ENCODE peak calls at places on chromosome 14, in eight cellular contexts. One of them, this sample, is unnamed. For H3K4me1 and H3K27me3, the result is how much of the 10 kb centered on the place peaks cover.

GRCh38 chr14:102096569-102097188 is 9.8 kb upstream of the HSP90AA1 start:
- DNase-seq in mesenchymal stem cell: peak
- DNase-seq in esophagus squamous epithelium: no peak
- DNase-seq in heart left ventricle: peak
- DNase-seq in transverse colon: peak
- DNase-seq in aorta: peak
- DNase-seq in DND-41: peak
- DNase-seq in naive thymus-derived CD4-positive, alpha-beta T cell: peak
- DNase-seq in this sample: peak

GRCh38 chr14:94025720-94026119 is 420 bp upstream of the OTUB2 start:
- DNase-seq in transverse colon: no peak
- DNase-seq in esophagus squamous epithelium: no peak
- DNase-seq in aorta: no peak
- DNase-seq in heart left ventricle: no peak
- DNase-seq in DND-41: no peak
- DNase-seq in mesenchymal stem cell: no peak
- DNase-seq in naive thymus-derived CD4-positive, alpha-beta T cell: no peak
- DNase-seq in this sample: no peak

GRCh38 chr14:47917344-47917954 is 242.0 kb upstream of the MDGA2 start:
- DNase-seq in DND-41: no peak
- DNase-seq in aorta: no peak
- DNase-seq in mesenchymal stem cell: peak
- DNase-seq in naive thymus-derived CD4-positive, alpha-beta T cell: no peak
- DNase-seq in heart left ventricle: no peak
- DNase-seq in esophagus squamous epithelium: no peak
- DNase-seq in transverse colon: no peak
- DNase-seq in this sample: no peak

GRCh38 chr14:36227344-36227743 is 50.8 kb upstream of the PTCSC3 start:
- DNase-seq in esophagus squamous epithelium: no peak
- DNase-seq in mesenchymal stem cell: no peak
- DNase-seq in transverse colon: no peak
- DNase-seq in naive thymus-derived CD4-positive, alpha-beta T cell: no peak
- DNase-seq in aorta: no peak
- DNase-seq in DND-41: no peak
- DNase-seq in heart left ventricle: no peak
- DNase-seq in this sample: no peak

GRCh38 chr14:29216316-29216715 is 449.7 kb downstream of the FOXG1 start:
- DNase-seq in heart left ventricle: no peak
- DNase-seq in DND-41: no peak
- DNase-seq in aorta: no peak
- DNase-seq in naive thymus-derived CD4-positive, alpha-beta T cell: no peak
- DNase-seq in esophagus squamous epithelium: no peak
- DNase-seq in transverse colon: no peak
- DNase-seq in mesenchymal stem cell: no peak
- DNase-seq in this sample: no peak

GRCh38 chr14:81336009-81336408 is 64.1 kb downstream of the STON2 start:
- DNase-seq in aorta: no peak
- DNase-seq in heart left ventricle: no peak
- DNase-seq in DND-41: no peak
- DNase-seq in transverse colon: no peak
- DNase-seq in mesenchymal stem cell: no peak
- DNase-seq in esophagus squamous epithelium: no peak
- DNase-seq in naive thymus-derived CD4-positive, alpha-beta T cell: no peak
- DNase-seq in this sample: no peak

GRCh38 chr14:80705241-80705980 is 236.1 kb downstream of the CEP128 start:
- DNase-seq in DND-41: no peak
- DNase-seq in aorta: no peak
- DNase-seq in heart left ventricle: no peak
- DNase-seq in esophagus squamous epithelium: no peak
- DNase-seq in transverse colon: no peak
- DNase-seq in naive thymus-derived CD4-positive, alpha-beta T cell: no peak
- DNase-seq in mesenchymal stem cell: no peak
- DNase-seq in this sample: no peak

GRCh38 chr14:56273151-56273550 is 154.9 kb downstream of the PELI2 start:
- DNase-seq in mesenchymal stem cell: peak
- DNase-seq in DND-41: no peak
- DNase-seq in aorta: no peak
- DNase-seq in naive thymus-derived CD4-positive, alpha-beta T cell: no peak
- DNase-seq in esophagus squamous epithelium: no peak
- DNase-seq in transverse colon: no peak
- DNase-seq in heart left ventricle: peak
- DNase-seq in this sample: no peak

GRCh38 chr14:61462566-61463195 is 141.3 kb downstream of the PRKCH start:
- DNase-seq in esophagus squamous epithelium: no peak
- DNase-seq in DND-41: no peak
- DNase-seq in transverse colon: no peak
- DNase-seq in heart left ventricle: no peak
- DNase-seq in aorta: no peak
- DNase-seq in mesenchymal stem cell: peak
- DNase-seq in naive thymus-derived CD4-positive, alpha-beta T cell: no peak
- DNase-seq in this sample: no peak

GRCh38 chr14:80364274-80364673 is 153.0 kb upstream of the DIO2 start:
- DNase-seq in naive thymus-derived CD4-positive, alpha-beta T cell: no peak
- DNase-seq in DND-41: no peak
- DNase-seq in transverse colon: no peak
- DNase-seq in heart left ventricle: no peak
- DNase-seq in esophagus squamous epithelium: no peak
- DNase-seq in mesenchymal stem cell: peak
- DNase-seq in aorta: no peak
- DNase-seq in this sample: no peak

GRCh38 chr14:34930591-34931069 is 52.2 kb upstream of the SRP54 start:
- DNase-seq in aorta: no peak
- DNase-seq in naive thymus-derived CD4-positive, alpha-beta T cell: peak
- DNase-seq in esophagus squamous epithelium: no peak
- DNase-seq in mesenchymal stem cell: no peak
- DNase-seq in transverse colon: no peak
- DNase-seq in DND-41: no peak
- DNase-seq in heart left ventricle: no peak
- DNase-seq in this sample: peak

GRCh38 chr14:74160763-74161162 is 76.0 kb downstream of the LIN52 start:
- DNase-seq in aorta: no peak
- DNase-seq in esophagus squamous epithelium: no peak
- DNase-seq in mesenchymal stem cell: no peak
- DNase-seq in DND-41: no peak
- DNase-seq in heart left ventricle: no peak
- DNase-seq in transverse colon: no peak
- DNase-seq in naive thymus-derived CD4-positive, alpha-beta T cell: no peak
- DNase-seq in this sample: no peak

GRCh38 chr14:85688024-85688423 is 158.1 kb downstream of the FLRT2 start:
- DNase-seq in mesenchymal stem cell: peak
- DNase-seq in aorta: no peak
- DNase-seq in DND-41: no peak
- DNase-seq in naive thymus-derived CD4-positive, alpha-beta T cell: no peak
- DNase-seq in transverse colon: no peak
- DNase-seq in esophagus squamous epithelium: no peak
- DNase-seq in heart left ventricle: no peak
- DNase-seq in this sample: no peak

GRCh38 chr14:106840258-106840657 is 1313.9 kb downstream of the TMEM121 start:
- DNase-seq in esophagus squamous epithelium: no peak
- DNase-seq in aorta: no peak
- DNase-seq in DND-41: peak
- DNase-seq in naive thymus-derived CD4-positive, alpha-beta T cell: no peak
- DNase-seq in heart left ventricle: no peak
- DNase-seq in mesenchymal stem cell: no peak
- DNase-seq in transverse colon: no peak
- DNase-seq in this sample: peak

GRCh38 chr14:103141117-103141796 is 18.0 kb downstream of the TNFAIP2 start:
- DNase-seq in DND-41: peak
- DNase-seq in transverse colon: peak
- DNase-seq in esophagus squamous epithelium: no peak
- DNase-seq in naive thymus-derived CD4-positive, alpha-beta T cell: no peak
- DNase-seq in mesenchymal stem cell: no peak
- DNase-seq in heart left ventricle: no peak
- DNase-seq in aorta: no peak
- DNase-seq in this sample: no peak

GRCh38 chr14:95503365-95504134 is 12.9 kb downstream of the SYNE3 start:
- DNase-seq in DND-41: no peak
- DNase-seq in transverse colon: no peak
- DNase-seq in esophagus squamous epithelium: no peak
- DNase-seq in naive thymus-derived CD4-positive, alpha-beta T cell: no peak
- DNase-seq in mesenchymal stem cell: no peak
- DNase-seq in heart left ventricle: peak
- DNase-seq in aorta: peak
- DNase-seq in this sample: peak

DNA sequence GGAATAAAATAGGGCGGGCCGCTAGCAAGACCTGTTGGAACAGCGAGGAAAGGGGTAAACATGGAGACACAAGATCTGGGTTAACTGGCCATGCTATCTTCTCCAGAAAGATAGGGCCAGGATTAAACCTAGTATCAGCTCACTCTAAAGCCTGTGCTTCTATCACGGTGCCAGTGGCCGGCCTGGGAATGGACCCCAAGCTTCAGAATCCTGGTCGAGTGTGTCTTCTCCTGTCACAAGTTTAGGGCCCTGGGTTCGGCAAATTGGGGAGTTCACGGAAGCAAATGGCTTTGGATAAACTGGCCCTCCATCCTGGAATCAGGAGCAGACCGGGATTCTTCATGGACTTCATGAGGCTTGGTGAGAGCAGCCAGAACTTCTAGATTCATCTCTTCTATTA is 82.2 kb downstream of the LGMN start:
- DNase-seq in DND-41: no peak
- DNase-seq in mesenchymal stem cell: no peak
- DNase-seq in heart left ventricle: no peak
- DNase-seq in aorta: no peak
- DNase-seq in transverse colon: no peak
- DNase-seq in esophagus squamous epithelium: no peak
- DNase-seq in naive thymus-derived CD4-positive, alpha-beta T cell: no peak
- DNase-seq in this sample: no peak
- H3K4me3 ChIP-seq in DND-41: no peak
- H3K4me3 ChIP-seq in mesenchymal stem cell: no peak
- H3K4me3 ChIP-seq in heart left ventricle: no peak
- H3K4me3 ChIP-seq in aorta: no peak
- H3K4me3 ChIP-seq in transverse colon: no peak
- H3K4me3 ChIP-seq in esophagus squamous epithelium: no peak
- H3K4me3 ChIP-seq in naive thymus-derived CD4-positive, alpha-beta T cell: no peak
- H3K4me3 ChIP-seq in this sample: no peak

DNA sequence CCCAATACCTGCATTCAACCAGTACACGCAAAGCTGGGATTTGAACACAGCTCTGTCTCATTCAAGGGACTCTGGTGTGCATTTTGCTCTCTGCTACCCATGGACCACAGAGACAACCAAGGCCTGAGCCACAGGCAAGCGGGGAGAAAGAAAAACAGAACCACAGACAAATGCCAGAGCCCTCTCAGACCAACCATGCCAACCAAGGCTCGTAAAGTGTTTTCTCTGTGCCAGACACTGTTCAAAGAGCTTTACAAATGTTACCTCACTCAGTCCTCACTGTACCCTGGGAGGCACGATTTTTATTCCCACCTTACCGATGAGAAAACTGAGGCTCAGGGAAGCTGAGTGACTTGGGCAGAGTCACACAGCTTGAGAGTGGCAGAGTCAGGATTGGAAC is 32.4 kb upstream of the EML1 start:
- DNase-seq in naive thymus-derived CD4-positive, alpha-beta T cell: no peak
- DNase-seq in aorta: peak
- DNase-seq in transverse colon: no peak
- DNase-seq in heart left ventricle: no peak
- DNase-seq in DND-41: no peak
- DNase-seq in mesenchymal stem cell: no peak
- DNase-seq in esophagus squamous epithelium: no peak
- DNase-seq in this sample: no peak
- H3K4me1 ChIP-seq in naive thymus-derived CD4-positive, alpha-beta T cell: under half
- H3K4me1 ChIP-seq in aorta: under half
- H3K4me1 ChIP-seq in transverse colon: under half
- H3K4me1 ChIP-seq in heart left ventricle: under half
- H3K4me1 ChIP-seq in DND-41: under half
- H3K4me1 ChIP-seq in mesenchymal stem cell: under half
- H3K4me1 ChIP-seq in esophagus squamous epithelium: under half
- H3K4me1 ChIP-seq in this sample: under half

DNA sequence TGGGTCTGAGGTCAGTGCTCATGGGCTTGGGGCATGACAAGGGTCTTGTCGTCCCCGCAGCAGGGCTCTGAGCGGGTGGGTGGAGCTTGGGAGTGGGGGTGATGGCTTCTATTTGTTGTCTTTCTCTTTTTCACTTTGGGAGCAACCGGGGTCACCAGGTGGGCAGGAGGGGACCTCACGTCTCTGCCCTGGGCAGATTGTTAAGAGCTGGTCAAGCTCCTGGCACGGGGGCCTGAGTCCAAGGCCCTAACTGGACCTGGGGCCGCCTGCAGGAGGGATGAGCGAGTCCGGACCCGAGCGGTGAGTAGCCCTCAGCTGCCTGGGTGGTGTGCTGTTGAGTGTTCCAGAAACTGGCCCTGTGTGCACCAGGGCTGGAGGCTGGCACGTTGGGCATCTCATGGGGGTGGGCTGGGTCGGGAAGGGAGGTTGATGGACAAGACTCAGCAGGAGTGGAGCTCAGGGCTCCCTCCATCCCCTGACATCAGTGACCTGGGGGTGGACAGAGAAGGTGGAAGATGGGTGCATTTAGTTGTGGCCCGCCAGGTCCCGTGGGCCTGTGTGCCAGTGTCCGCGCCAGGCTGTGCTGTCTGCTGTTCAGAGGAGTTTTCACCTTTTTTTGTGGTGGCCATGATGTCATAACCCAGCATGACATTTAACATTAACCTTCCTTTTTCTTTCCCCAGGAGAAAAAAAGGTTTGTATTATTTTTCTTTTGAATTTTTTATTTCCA is 27.5 kb downstream of the RTL1 start:
- DNase-seq in naive thymus-derived CD4-positive, alpha-beta T cell: no peak
- DNase-seq in aorta: peak
- DNase-seq in esophagus squamous epithelium: no peak
- DNase-seq in DND-41: no peak
- DNase-seq in mesenchymal stem cell: no peak
- DNase-seq in heart left ventricle: peak
- DNase-seq in transverse colon: no peak
- DNase-seq in this sample: no peak
- H3K27me3 ChIP-seq in naive thymus-derived CD4-positive, alpha-beta T cell: under half
- H3K27me3 ChIP-seq in aorta: under half
- H3K27me3 ChIP-seq in esophagus squamous epithelium: under half
- H3K27me3 ChIP-seq in DND-41: under half
- H3K27me3 ChIP-seq in mesenchymal stem cell: under half
- H3K27me3 ChIP-seq in heart left ventricle: under half
- H3K27me3 ChIP-seq in transverse colon: under half
- H3K27me3 ChIP-seq in this sample: under half

DNA sequence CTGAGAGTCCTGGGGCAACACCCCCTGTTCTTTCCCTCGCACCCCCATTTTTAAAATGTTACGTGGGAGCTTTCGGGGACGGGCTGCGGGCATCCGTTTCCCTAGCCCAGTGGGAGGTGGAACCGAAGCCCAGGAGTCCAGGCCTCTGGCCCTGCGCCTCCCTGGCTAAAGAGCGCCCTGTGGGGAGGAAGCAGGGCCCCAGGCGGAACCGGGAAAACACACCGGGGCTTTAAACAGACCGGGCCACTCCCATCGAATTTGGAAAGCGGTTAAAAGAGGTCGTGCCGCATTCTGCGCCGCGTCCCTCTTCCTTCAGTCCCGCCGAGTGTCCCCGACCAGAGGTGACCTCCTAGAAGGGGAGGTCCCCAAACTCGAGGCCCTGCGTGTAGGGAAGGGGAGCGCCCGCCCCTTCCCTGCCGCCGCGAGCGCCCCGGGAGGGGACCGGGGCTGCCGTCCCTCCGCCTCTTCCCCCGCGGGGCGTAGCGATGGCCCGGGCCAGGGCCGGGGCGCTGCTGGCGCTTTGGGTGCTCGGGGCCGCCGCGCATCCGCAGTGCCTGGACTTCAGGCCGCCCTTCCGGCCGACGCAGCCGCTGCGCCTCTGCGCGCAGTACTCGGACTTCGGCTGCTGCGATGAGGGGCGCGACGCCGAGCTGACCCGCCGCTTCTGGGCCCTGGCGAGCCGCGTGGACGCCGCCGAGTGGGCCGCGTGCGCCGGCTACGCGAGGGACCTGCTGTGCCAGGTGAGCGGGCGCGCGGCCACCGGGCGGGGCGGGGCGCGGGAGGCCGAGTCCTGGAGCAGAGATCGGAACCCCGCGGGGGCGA is at the start of gene HHIPL1:
- DNase-seq in aorta: no peak
- DNase-seq in naive thymus-derived CD4-positive, alpha-beta T cell: no peak
- DNase-seq in mesenchymal stem cell: peak
- DNase-seq in esophagus squamous epithelium: no peak
- DNase-seq in transverse colon: no peak
- DNase-seq in heart left ventricle: peak
- DNase-seq in DND-41: no peak
- DNase-seq in this sample: no peak
- H3K4me3 ChIP-seq in aorta: peak
- H3K4me3 ChIP-seq in naive thymus-derived CD4-positive, alpha-beta T cell: no peak
- H3K4me3 ChIP-seq in mesenchymal stem cell: peak
- H3K4me3 ChIP-seq in esophagus squamous epithelium: peak
- H3K4me3 ChIP-seq in transverse colon: peak
- H3K4me3 ChIP-seq in heart left ventricle: peak
- H3K4me3 ChIP-seq in DND-41: no peak
- H3K4me3 ChIP-seq in this sample: no peak